ENCODE peak calls at places on chromosome 16, in ten cellular contexts. C is fibroblast of lung, B is tibial artery, L is iPS DF 19.7, T is NCI-H82, H is K562, S is natural killer cell, D is NCI-H146, Q is MM.1S, I is psoas muscle. Y is an unnamed sample.

GRCh38 chr16:67415872-67416793 is at the start of gene ZDHHC1:
- DNase-seq in H (peak), D (peak), Q (peak), B (peak), L (no peak), I (peak), C (peak), T (peak), S (peak), Y (no peak)

GRCh38 chr16:57804111-57804837 is 2.0 kb upstream of the KIFC3 start:
- DNase-seq in H (no peak), I (no peak), L (no peak), B (no peak), Q (no peak), T (no peak), D (no peak), C (no peak), S (no peak), Y (no peak)

GRCh38 chr16:53768593-53768992 is 64.6 kb downstream of the FTO start:
- DNase-seq in B (no peak), H (no peak), D (no peak), Q (no peak), L (no peak), S (no peak), C (peak), T (no peak), I (no peak), Y (no peak)

GRCh38 chr16:75575976-75576375 is 9.8 kb downstream of the GABARAPL2 start:
- DNase-seq in S (no peak), T (no peak), I (no peak), B (no peak), H (no peak), Q (no peak), L (no peak), D (no peak), C (no peak), Y (no peak)

GRCh38 chr16:87226926-87227650 is 90.1 kb downstream of the C16orf95 start:
- DNase-seq in C (peak), H (no peak), I (peak), Q (no peak), T (no peak), L (no peak), S (no peak), D (no peak), B (peak), Y (no peak)

GRCh38 chr16:50680907-50681885 is at the start of gene SNX20:
- DNase-seq in I (no peak), T (no peak), S (peak), D (no peak), H (no peak), C (no peak), L (no peak), B (peak), Q (peak), Y (peak)

GRCh38 chr16:17748005-17748719 is 277.4 kb upstream of the XYLT1 start:
- DNase-seq in L (no peak), B (no peak), D (no peak), I (no peak), T (no peak), C (no peak), S (no peak), H (no peak), Q (no peak), Y (no peak)

GRCh38 chr16:28312327-28312726 is 20.0 kb downstream of the SBK1 start:
- DNase-seq in L (no peak), C (no peak), D (no peak), T (no peak), I (no peak), Q (no peak), H (no peak), S (no peak), B (no peak), Y (no peak)

GRCh38 chr16:4760221-4760910 is 6.6 kb downstream of the ZNF500 start:
- DNase-seq in S (no peak), H (no peak), I (no peak), B (no peak), C (no peak), T (no peak), D (no peak), L (no peak), Q (no peak), Y (no peak)

GRCh38 chr16:9954181-9954580 is 228.0 kb downstream of the GRIN2A start:
- DNase-seq in H (no peak), Q (no peak), I (no peak), S (no peak), C (no peak), L (no peak), D (no peak), B (no peak), T (no peak), Y (no peak)

GRCh38 chr16:57325458-57325857 is 33.1 kb upstream of the CCL22 start:
- DNase-seq in C (peak), D (no peak), S (no peak), B (no peak), Q (no peak), T (no peak), L (no peak), H (no peak), I (no peak), Y (no peak)

GRCh38 chr16:86761117-86761971 is 183.0 kb downstream of the FOXL1 start:
- DNase-seq in Q (peak), H (peak), S (peak), I (peak), T (peak), B (peak), L (peak), C (peak), D (no peak), Y (peak)

GRCh38 chr16:82027629-82028035 is 7.4 kb upstream of the HSD17B2 start:
- DNase-seq in S (no peak), L (no peak), D (no peak), T (no peak), I (no peak), C (no peak), Q (no peak), H (no peak), B (no peak), Y (no peak)

GRCh38 chr16:64450170-64450569 is 671.7 kb downstream of the CDH11 start:
- DNase-seq in I (no peak), L (no peak), Q (no peak), C (no peak), T (no peak), D (no peak), B (no peak), H (no peak), S (no peak), Y (no peak)

GRCh38 chr16:1331712-1332617 is 1.5 kb upstream of the BAIAP3 start:
- DNase-seq in C (peak), L (peak), I (peak), Q (peak), B (no peak), D (peak), S (peak), T (peak), H (peak), Y (peak)

GRCh38 chr16:61829631-61830030 is 206.6 kb downstream of the CDH8 start:
- DNase-seq in C (no peak), L (no peak), Q (no peak), S (no peak), T (no peak), B (no peak), I (no peak), H (no peak), D (no peak), Y (no peak)

GRCh38 chr16:67942200-67942509 is 1.8 kb downstream of the LCAT start:
- DNase-seq in B (no peak), T (peak), L (no peak), C (no peak), I (peak), D (no peak), Q (peak), S (no peak), H (peak), Y (peak)

GRCh38 chr16:17389392-17389791 is 81.4 kb downstream of the XYLT1 start:
- DNase-seq in S (no peak), C (no peak), I (no peak), H (no peak), B (no peak), L (no peak), T (no peak), Q (no peak), D (no peak), Y (no peak)

GRCh38 chr16:66091462-66091861 is 275.0 kb upstream of the CDH5 start:
- DNase-seq in H (no peak), C (peak), L (no peak), B (no peak), D (no peak), T (no peak), S (no peak), I (no peak), Q (no peak), Y (no peak)

GRCh38 chr16:81238296-81239011 is at the start of gene BCO1:
- DNase-seq in C (peak), I (no peak), L (no peak), H (no peak), D (peak), Q (no peak), T (peak), S (no peak), B (no peak), Y (no peak)

GRCh38 chr16:52603015-52603414 is 56.1 kb upstream of the TOX3 start:
- DNase-seq in D (no peak), B (no peak), H (no peak), S (no peak), C (no peak), T (no peak), L (no peak), Q (no peak), I (no peak), Y (no peak)

GRCh38 chr16:53094013-53094630 is 39.3 kb downstream of the CHD9 start:
- DNase-seq in S (peak), I (peak), Q (peak), B (peak), H (peak), D (peak), T (no peak), C (no peak), L (no peak), Y (peak)

GRCh38 chr16:27450836-27451341 is 48.9 kb downstream of the IL21R start:
- DNase-seq in B (no peak), S (peak), T (no peak), H (no peak), D (no peak), Q (no peak), I (no peak), L (no peak), C (peak), Y (no peak)

GRCh38 chr16:81765111-81765919 is 13.8 kb upstream of the PLCG2 start:
- DNase-seq in C (no peak), T (no peak), H (no peak), B (no peak), Q (no peak), D (no peak), I (no peak), L (no peak), S (no peak), Y (no peak)

Y was measured in effector CD4-positive, alpha-beta T cell.